ENCODE peak calls at places on chromosomes 16 and 17, in five cellular contexts. J is kidney, H is Peyer's patch, W is upper lobe of right lung, G is GM12878. K is an unnamed sample.

GRCh38 chr17:44901323-44901965 is 2.2 kb upstream of the EFTUD2 start:
- DNase-seq in J (no peak), H (no peak), W (no peak), G (no peak), K (peak; percentile 75)

GRCh38 chr16:48623304-48624016 is 13.5 kb upstream of the N4BP1 start:
- DNase-seq in J (peak; percentile 94), H (peak; percentile 92), W (peak; percentile 93), G (peak; percentile 53), K (peak; percentile 87)

GRCh38 chr16:21101631-21102420 is 48.8 kb downstream of the DNAH3 start:
- DNase-seq in J (no peak), H (peak; percentile 52), W (no peak), G (no peak), K (peak; percentile 32)

GRCh38 chr17:36464765-36465088 is 21.8 kb upstream of the ZNHIT3 start:
- DNase-seq in J (peak; percentile 61), H (no peak), W (no peak), G (no peak), K (no peak)

GRCh38 chr17:13750783-13751484 is 149.2 kb upstream of the HS3ST3A1 start:
- DNase-seq in J (no peak), H (no peak), W (no peak), G (no peak), K (no peak)

GRCh38 chr17:71922439-71922838 is 198.4 kb upstream of the SOX9 start:
- DNase-seq in J (no peak), H (no peak), W (no peak), G (peak; percentile 20), K (peak; percentile 54)

GRCh38 chr17:68004201-68004600 is 7.9 kb upstream of the C17orf58 start:
- DNase-seq in J (no peak), H (no peak), W (no peak), G (no peak), K (no peak)

GRCh38 chr17:19386276-19386863 is 620 bp downstream of the MFAP4 start:
- DNase-seq in J (peak; percentile 86), H (no peak), W (peak; percentile 83), G (no peak), K (peak; percentile 93)

GRCh38 chr16:72021043-72021442 is 12.5 kb downstream of the DHODH start:
- DNase-seq in J (no peak), H (no peak), W (no peak), G (no peak), K (no peak)

GRCh38 chr17:70796757-70797156 is 627.4 kb downstream of the KCNJ2 start:
- DNase-seq in J (no peak), H (no peak), W (no peak), G (no peak), K (no peak)

GRCh38 chr17:17518019-17518418 is 21.8 kb upstream of the RASD1 start:
- DNase-seq in J (peak; percentile 34), H (no peak), W (no peak), G (no peak), K (no peak)

GRCh38 chr17:41413353-41413752 is 11.0 kb downstream of the KRT37 start:
- DNase-seq in J (no peak), H (no peak), W (no peak), G (no peak), K (no peak)

GRCh38 chr17:75036643-75037268 is 10.0 kb downstream of the ATP5PD start:
- DNase-seq in J (peak; percentile 92), H (peak; percentile 85), W (peak; percentile 76), G (no peak), K (peak; percentile 24)

GRCh38 chr17:37844158-37844976 is 79.8 kb upstream of the TBC1D3K start:
- DNase-seq in J (peak; percentile 83), H (peak; percentile 74), W (peak; percentile 83), G (no peak), K (peak; percentile 44)

GRCh38 chr17:29766796-29767327 is 144.2 kb upstream of the CORO6 start:
- DNase-seq in J (no peak), H (no peak), W (no peak), G (no peak), K (no peak)

GRCh38 chr17:79155701-79156100 is 81.1 kb downstream of the ENGASE start:
- DNase-seq in J (no peak), H (no peak), W (no peak), G (no peak), K (no peak)

GRCh38 chr16:1984347-1985225 is 593 bp downstream of the GFER start:
- DNase-seq in J (no peak), H (peak; percentile 85), W (no peak), G (no peak), K (no peak)

GRCh38 chr17:19897108-19897854 is 29.5 kb upstream of the ULK2 start:
- DNase-seq in J (no peak), H (peak; percentile 55), W (no peak), G (no peak), K (no peak)

GRCh38 chr16:21302454-21302853 is 24.4 kb upstream of the CRYM start:
- DNase-seq in J (no peak), H (no peak), W (no peak), G (no peak), K (no peak)

GRCh38 chr16:7211781-7212180 is 120.9 kb upstream of the RBFOX1 start:
- DNase-seq in J (no peak), H (no peak), W (no peak), G (no peak), K (no peak)

GRCh38 chr17:14942511-14943185 is 322.5 kb downstream of the PMP22 start:
- DNase-seq in J (no peak), H (no peak), W (no peak), G (no peak), K (peak; percentile 36)

GRCh38 chr17:82931696-82932060 is 91.9 kb upstream of the ZNF750 start:
- DNase-seq in J (peak; percentile 80), H (no peak), W (peak; percentile 57), G (no peak), K (peak; percentile 88)

GRCh38 chr17:50149425-50150353 is 788 bp downstream of the PPP1R9B start:
- DNase-seq in J (peak; percentile 89), H (peak; percentile 82), W (peak; percentile 86), G (no peak), K (peak; percentile 80)

GRCh38 chr17:40450175-40450574 is 6.9 kb downstream of the IGFBP4 start:
- DNase-seq in J (no peak), H (peak; percentile 69), W (no peak), G (no peak), K (no peak)

GRCh38 chr17:65061621-65062020 is 5.1 kb upstream of the GNA13 start:
- DNase-seq in J (no peak), H (no peak), W (no peak), G (no peak), K (no peak)

GRCh38 chr16:85235988-85236831 is 123.9 kb upstream of the CIBAR2 start:
- DNase-seq in J (peak; percentile 89), H (no peak), W (no peak), G (no peak), K (no peak)

GRCh38 chr17:46896991-46897390 is 26.0 kb upstream of the GOSR2 start:
- DNase-seq in J (no peak), H (no peak), W (no peak), G (no peak), K (no peak)

GRCh38 chr16:10523025-10523424 is 57.4 kb downstream of the EMP2 start:
- DNase-seq in J (no peak), H (no peak), W (no peak), G (no peak), K (no peak)

GRCh38 chr17:67818110-67819002 is 6.9 kb upstream of the BPTF start:
- DNase-seq in J (no peak), H (no peak), W (no peak), G (peak; percentile 88), K (no peak)

GRCh38 chr17:14427914-14428639 is 127.2 kb downstream of the HS3ST3B1 start:
- DNase-seq in J (no peak), H (no peak), W (no peak), G (peak; percentile 3), K (no peak)

DNA sequence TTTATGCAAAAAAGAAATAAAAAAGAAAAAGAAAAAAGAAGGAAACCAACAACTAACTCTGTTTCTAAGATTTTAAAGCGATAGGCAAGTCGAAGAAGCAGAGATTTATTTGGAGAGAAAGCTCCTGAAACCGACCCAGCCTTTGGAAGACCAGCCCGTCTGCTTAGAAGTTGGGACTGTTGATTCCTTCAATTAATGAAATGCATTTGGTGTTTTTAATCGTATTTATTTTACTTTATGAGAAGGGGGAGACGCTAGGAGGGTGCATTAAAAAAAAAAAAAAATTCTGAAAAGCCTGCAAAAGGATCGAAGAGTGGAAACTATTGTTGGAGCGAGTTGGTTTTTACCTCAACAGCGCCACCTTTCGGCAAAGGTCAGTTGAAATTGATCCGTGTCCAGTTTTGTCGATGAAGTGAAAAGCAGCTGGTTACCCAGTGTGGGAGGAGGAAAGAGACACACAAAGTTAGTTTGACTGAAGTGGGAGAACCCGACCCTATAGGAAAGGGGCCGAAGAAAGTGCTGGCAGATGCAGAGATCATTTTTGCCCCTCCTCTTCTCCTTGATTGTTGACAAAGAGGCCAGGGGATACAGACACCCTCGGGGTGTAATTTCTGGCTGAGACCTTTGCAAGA is 1.6 kb upstream of the MAF start:
- DNase-seq in J (peak; percentile 76), H (peak; percentile 83), W (peak; percentile 72), G (peak; percentile 13), K (peak; percentile 58)
- H3K4me3 ChIP-seq in J (peak overlapping the region; percentile 83), H (peak overlapping the region; percentile 61), W (peak overlapping the region; percentile 77), G (no peak overlapping the region), K (peak overlapping the region; percentile 81)

DNA sequence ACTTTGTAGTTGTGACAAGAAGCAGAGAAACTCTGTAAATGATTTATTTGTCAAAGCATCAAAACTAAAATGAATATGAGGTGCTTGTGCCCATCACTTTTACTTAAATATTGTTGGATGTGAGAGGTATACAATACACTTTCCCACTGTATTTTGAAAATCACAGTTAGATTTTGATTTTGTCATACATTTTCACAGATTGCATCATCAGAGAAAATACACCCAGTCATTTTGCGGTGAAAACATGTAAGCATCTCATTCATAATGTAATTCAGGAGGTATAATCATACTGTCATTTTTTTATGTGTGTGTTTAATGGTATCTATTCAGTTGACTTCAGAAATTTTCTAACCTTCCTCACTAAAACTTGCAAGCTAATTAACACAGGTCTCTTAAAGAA is 11.3 kb downstream of the ZNF207 start:
- DNase-seq in J (no peak), H (no peak), W (no peak), G (no peak), K (no peak)
- H3K4me3 ChIP-seq in J (no peak overlapping the region), H (no peak overlapping the region), W (no peak overlapping the region), G (no peak overlapping the region), K (no peak overlapping the region)

GRCh38 chr16:51544850-51545467 is 393.9 kb upstream of the SALL1 start:
- DNase-seq in J (no peak), H (no peak), W (no peak), G (no peak), K (no peak)
- H3K4me3 ChIP-seq in J (no peak overlapping the region), H (no peak overlapping the region), W (no peak overlapping the region), G (no peak overlapping the region), K (no peak overlapping the region)

DNA sequence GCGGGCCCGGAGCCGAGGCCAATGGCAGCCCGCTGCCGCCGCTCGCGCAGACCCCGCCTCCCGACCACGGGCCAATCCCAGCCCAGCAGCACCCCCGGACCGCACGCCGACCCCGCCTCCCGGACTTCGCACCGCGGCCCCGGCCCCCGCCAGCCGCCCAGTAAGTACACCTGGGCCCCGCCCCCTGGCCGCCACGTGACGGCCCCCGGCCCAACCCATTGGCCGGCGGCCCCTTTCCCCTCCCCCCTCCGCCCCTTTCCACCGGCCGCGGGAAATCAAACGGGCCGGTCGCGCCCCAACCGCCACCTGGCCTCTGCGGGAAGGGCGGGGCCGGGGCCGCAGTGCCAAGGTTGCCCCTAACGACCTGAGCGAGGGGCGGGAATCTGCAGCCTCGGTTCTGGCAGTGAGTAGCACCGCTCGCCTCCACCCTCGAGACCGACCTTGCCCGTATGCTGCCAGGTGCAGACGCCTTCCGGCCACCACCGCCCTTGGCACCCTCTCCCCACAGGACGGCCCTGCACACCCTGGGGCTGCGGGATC is at the start of gene YBX2:
- DNase-seq in J (peak; percentile 91), H (peak; percentile 98), W (peak; percentile 80), G (no peak), K (peak; percentile 18)
- H3K4me3 ChIP-seq in J (no peak within 1 kb of the TSS), H (peak within 1 kb of the TSS; percentile 17), W (peak within 1 kb of the TSS; percentile 29), G (peak within 1 kb of the TSS; percentile 22), K (no peak within 1 kb of the TSS)